ENCODE peak calls at places on chromosomes 3 and 15, in five cellular contexts. C, W, Q, F and B are unnamed samples.

GRCh38 chr15:60536314-60536713 is 57.4 kb upstream of the ICE2 start:
- DNase-seq in Q (no peak), C (no peak), F (no peak), W (no peak), B (no peak)

GRCh38 chr3:187748050-187748481 is 2.8 kb upstream of the BCL6 start:
- DNase-seq in F (peak; percentile 83), W (no peak), C (no peak), Q (peak; percentile 84), B (peak; percentile 84)

GRCh38 chr15:100987143-100987542 is 68.0 kb downstream of the LRRK1 start:
- DNase-seq in C (no peak), F (no peak), Q (no peak), W (no peak), B (no peak)

GRCh38 chr3:152969557-152970300 is 134.8 kb downstream of the P2RY1 start:
- DNase-seq in F (no peak), Q (no peak), W (no peak), C (no peak), B (no peak)

GRCh38 chr3:53084310-53085001 is 38.6 kb upstream of the SFMBT1 start:
- DNase-seq in W (no peak), F (peak; percentile 46), Q (no peak), C (no peak), B (no peak)

GRCh38 chr15:89591834-89592233 is 16.6 kb downstream of the TICRR start:
- DNase-seq in F (no peak), C (no peak), W (no peak), Q (no peak), B (no peak)

GRCh38 chr3:185582236-185582635 is 3.9 kb upstream of the SENP2 start:
- DNase-seq in W (no peak), Q (no peak), C (peak; percentile 74), F (no peak), B (no peak)

GRCh38 chr3:15633766-15634588 is 32.4 kb downstream of the BTD start:
- DNase-seq in W (no peak), C (no peak), Q (no peak), F (peak; percentile 43), B (no peak)

GRCh38 chr3:156605686-156606605 is 51.0 kb upstream of the SSR3 start:
- DNase-seq in Q (peak; percentile 90), F (peak; percentile 76), C (peak; percentile 25), W (peak; percentile 39), B (no peak)

GRCh38 chr15:67043939-67044771 is 21.2 kb upstream of the SMAD3 start:
- DNase-seq in W (peak; percentile 83), F (peak; percentile 90), Q (peak; percentile 78), C (no peak), B (no peak)

GRCh38 chr3:152071924-152072323 is 196.8 kb upstream of the MBNL1 start:
- DNase-seq in W (peak; percentile 44), Q (peak; percentile 11), F (peak; percentile 24), C (peak; percentile 9), B (peak; percentile 53)

GRCh38 chr3:180358179-180358578 is 243.8 kb upstream of the TTC14 start:
- DNase-seq in C (no peak), W (peak; percentile 23), Q (no peak), F (no peak), B (no peak)

GRCh38 chr15:101258238-101259144 is 6.6 kb upstream of the CHSY1 start:
- DNase-seq in C (no peak), Q (peak; percentile 68), F (peak; percentile 65), W (no peak), B (peak; percentile 75)

GRCh38 chr3:173957646-173958045 is 560.1 kb downstream of the NLGN1 start:
- DNase-seq in F (no peak), C (no peak), Q (no peak), W (no peak), B (no peak)

GRCh38 chr3:150871192-150871591 is 34.0 kb downstream of the MINDY4B start:
- DNase-seq in C (no peak), W (no peak), Q (no peak), F (peak; percentile 11), B (no peak)

GRCh38 chr15:46059921-46060565 is 425.2 kb downstream of the SQOR start:
- DNase-seq in C (no peak), F (no peak), Q (no peak), W (no peak), B (no peak)

GRCh38 chr15:41982133-41982930 is 10.0 kb upstream of the EHD4 start:
- DNase-seq in W (no peak), Q (no peak), F (no peak), C (no peak), B (no peak)

GRCh38 chr3:181711325-181712135 is at the start of gene SOX2:
- DNase-seq in C (no peak), Q (peak; percentile 90), W (no peak), F (peak; percentile 94), B (peak; percentile 97)

GRCh38 chr3:49930241-49930690 is 655 bp upstream of the MON1A start:
- DNase-seq in C (no peak), Q (no peak), W (no peak), F (no peak), B (no peak)

GRCh38 chr3:13860001-13860400 is 19.9 kb downstream of the WNT7A start:
- DNase-seq in C (no peak), W (no peak), F (no peak), Q (no peak), B (no peak)

GRCh38 chr15:75786564-75786925 is 56.7 kb upstream of the UBE2Q2 start:
- DNase-seq in C (no peak), F (no peak), W (no peak), Q (no peak), B (no peak)